ENCODE peak calls at places on chromosomes 12 and 14, in nine cellular contexts. D is IMR-90, J is cardiac muscle cell, P is cardiac fibroblast, A is HL-60, L is Caco-2, R is psoas muscle, C is kidney epithelial cell, Y is progenitor cell of endocrine pancreas. S is an unnamed sample.

GRCh38 chr14:19947413-19948090 is 16.8 kb downstream of the OR4K1 start:
- DNase-seq in D (no peak), J (no peak), P (peak; percentile 6), A (no peak), L (no peak), R (no peak), C (no peak), Y (no peak), S (no peak)

GRCh38 chr12:124504273-124505000 is 63.0 kb downstream of the NCOR2 start:
- DNase-seq in D (no peak), J (no peak), P (no peak), A (no peak), L (no peak), R (no peak), C (no peak), Y (no peak), S (no peak)

GRCh38 chr12:1932264-1932777 is 13.9 kb upstream of the CACNA2D4 start:
- DNase-seq in D (no peak), J (peak; percentile 16), P (no peak), A (no peak), L (no peak), R (no peak), C (peak; percentile 12), Y (no peak), S (no peak)

GRCh38 chr14:95355422-95355821 is 35.7 kb upstream of the CLMN start:
- DNase-seq in D (no peak), J (no peak), P (peak; percentile 12), A (no peak), L (no peak), R (no peak), C (no peak), Y (no peak), S (no peak)

GRCh38 chr14:105860615-105861580 is 334.5 kb downstream of the TMEM121 start:
- DNase-seq in D (no peak), J (no peak), P (no peak), A (no peak), L (peak; percentile 16), R (no peak), C (no peak), Y (no peak), S (peak; percentile 5)

GRCh38 chr12:124691429-124691828 is 124.0 kb upstream of the NCOR2 start:
- DNase-seq in D (no peak), J (no peak), P (no peak), A (no peak), L (no peak), R (no peak), C (no peak), Y (no peak), S (no peak)

GRCh38 chr12:87853448-87854003 is 175.7 kb downstream of the C12orf50 start:
- DNase-seq in D (no peak), J (no peak), P (no peak), A (no peak), L (no peak), R (no peak), C (no peak), Y (no peak), S (no peak)

GRCh38 chr12:26373606-26374495 is 178.5 kb downstream of the SSPN start:
- DNase-seq in D (no peak), J (no peak), P (peak; percentile 10), A (no peak), L (no peak), R (no peak), C (no peak), Y (no peak), S (no peak)

GRCh38 chr14:105526781-105527380 is 498 bp downstream of the TMEM121 start:
- DNase-seq in D (no peak), J (no peak), P (no peak), A (no peak), L (no peak), R (no peak), C (no peak), Y (no peak), S (peak; percentile 45)

GRCh38 chr12:103547929-103548328 is 39.1 kb upstream of the STAB2 start:
- DNase-seq in D (no peak), J (no peak), P (no peak), A (no peak), L (no peak), R (no peak), C (no peak), Y (no peak), S (no peak)

GRCh38 chr12:112322882-112323547 is 59.2 kb downstream of the HECTD4 start:
- DNase-seq in D (no peak), J (no peak), P (no peak), A (no peak), L (no peak), R (no peak), C (no peak), Y (no peak), S (no peak)

GRCh38 chr14:95231966-95232365 is 74.6 kb upstream of the DICER1 start:
- DNase-seq in D (no peak), J (no peak), P (no peak), A (no peak), L (no peak), R (no peak), C (no peak), Y (no peak), S (no peak)

GRCh38 chr12:91774471-91774921 is 371.1 kb downstream of the BTG1 start:
- DNase-seq in D (peak; percentile 82), J (peak; percentile 80), P (peak; percentile 54), A (no peak), L (no peak), R (no peak), C (no peak), Y (no peak), S (no peak)

GRCh38 chr14:68247867-68248266 is 428.3 kb downstream of the RAD51B start:
- DNase-seq in D (peak; percentile 27), J (peak; percentile 70), P (peak; percentile 69), A (peak; percentile 28), L (no peak), R (no peak), C (no peak), Y (no peak), S (no peak)

GRCh38 chr12:15689751-15690191 is 99.4 kb downstream of the EPS8 start:
- DNase-seq in D (no peak), J (no peak), P (peak; percentile 38), A (no peak), L (no peak), R (no peak), C (no peak), Y (no peak), S (no peak)

GRCh38 chr14:45587142-45587541 is 334.1 kb upstream of the MIS18BP1 start:
- DNase-seq in D (no peak), J (no peak), P (no peak), A (no peak), L (no peak), R (no peak), C (no peak), Y (no peak), S (no peak)

GRCh38 chr12:55817352-55818139 is at the start of the genes ORMDL2 and SARNP:
- DNase-seq in D (peak; percentile 100), J (peak; percentile 100), P (peak; percentile 100), A (peak; percentile 100), L (peak; percentile 99), R (peak; percentile 95), C (peak; percentile 99), Y (peak; percentile 90), S (peak; percentile 92)
- TF ChIP-seq CTCF in D (no peak), J (no peak), P (no peak), A (no peak), L (no peak), R (no peak), C (no peak), Y (no peak), S (no peak)

GRCh38 chr14:24349742-24350141 is 10.0 kb upstream of the RIPK3 start:
- DNase-seq in D (no peak), J (no peak), P (no peak), A (no peak), L (no peak), R (no peak), C (no peak), Y (no peak), S (no peak)

GRCh38 chr14:24343795-24344660 is 4.2 kb upstream of the RIPK3 start:
- DNase-seq in D (no peak), J (no peak), P (no peak), A (no peak), L (no peak), R (no peak), C (no peak), Y (no peak), S (no peak)

GRCh38 chr14:24351517-24351916 is 11.7 kb upstream of the RIPK3 start:
- DNase-seq in D (peak; percentile 43), J (peak; percentile 63), P (peak; percentile 48), A (no peak), L (no peak), R (no peak), C (no peak), Y (no peak), S (no peak)

GRCh38 chr14:24347140-24347539 is 7.3 kb upstream of the RIPK3 start:
- DNase-seq in D (no peak), J (no peak), P (no peak), A (no peak), L (no peak), R (no peak), C (no peak), Y (no peak), S (no peak)

DNA sequence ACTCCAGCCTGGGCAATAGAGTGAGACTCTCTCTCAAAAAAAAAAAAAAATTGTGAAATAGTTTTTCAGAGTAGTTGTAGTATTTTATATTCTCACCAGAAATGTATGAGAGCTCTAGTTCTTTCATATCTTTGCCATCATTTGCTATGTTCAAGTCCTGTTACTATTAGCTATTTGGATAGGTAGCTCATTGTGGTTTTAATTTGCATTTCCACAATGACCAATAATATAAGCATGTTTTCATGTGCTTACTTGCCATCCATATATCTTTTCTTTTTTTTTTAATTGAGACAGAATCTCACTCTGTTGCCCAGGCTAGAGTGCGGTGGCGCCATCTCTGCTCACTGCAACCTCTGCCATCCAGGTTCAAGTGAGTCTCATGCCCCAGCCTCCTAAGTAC is 8.4 kb upstream of the RIPK3 start:
- DNase-seq in D (no peak), J (no peak), P (no peak), A (no peak), L (no peak), R (no peak), C (no peak), Y (no peak), S (no peak)
- TF ChIP-seq CTCF in D (no peak), J (no peak), P (no peak), A (no peak), L (no peak), R (no peak), C (no peak), Y (no peak), S (no peak)

DNA sequence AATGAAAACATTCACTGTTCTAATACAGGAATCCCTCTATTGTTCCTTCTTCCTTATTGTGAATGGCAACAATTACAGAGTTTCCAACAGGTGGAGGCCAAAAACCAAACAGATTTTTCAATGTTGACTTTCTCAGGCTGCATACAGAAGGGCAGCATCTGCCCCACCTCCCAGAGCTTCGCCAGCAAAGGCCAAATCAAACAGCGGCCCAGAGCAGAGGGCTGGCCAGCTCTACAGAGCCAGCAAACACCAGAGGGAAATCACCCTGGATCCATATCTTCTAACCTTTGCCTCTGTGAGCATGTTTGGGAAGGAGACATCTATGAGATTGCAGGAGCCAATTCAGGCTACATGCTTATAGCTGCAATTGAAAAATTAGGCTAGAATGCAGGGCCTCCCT is 4.4 kb upstream of the CRACR2A start:
- DNase-seq in D (no peak), J (no peak), P (no peak), A (no peak), L (no peak), R (no peak), C (no peak), Y (no peak), S (no peak)
- TF ChIP-seq CTCF in D (no peak), J (no peak), P (no peak), A (no peak), L (no peak), R (no peak), C (no peak), Y (no peak), S (no peak)

GRCh38 chr14:69475194-69475818 is 9.2 kb upstream of the PLEKHD1 start:
- DNase-seq in D (peak; percentile 7), J (peak; percentile 29), P (peak; percentile 38), A (no peak), L (no peak), R (no peak), C (no peak), Y (no peak), S (no peak)
- TF ChIP-seq CTCF in D (peak; percentile 35), J (peak; percentile 47), P (peak; percentile 40), A (peak; percentile 13), L (peak; percentile 57), R (peak; percentile 32), C (peak; percentile 42), Y (peak; percentile 58), S (peak; percentile 42)

S was measured in mesothelial cell of epicardium.